ENCODE peak calls at places on chromosome 13, in five cellular contexts. Q is AG04450; J is pancreas; L is A549; X is CD4-positive, alpha-beta T cell. Y is an unnamed sample.

GRCh38 chr13:24217601-24218281 is 57.2 kb downstream of the SPATA13 start:
- DNase-seq in Q (no peak), J (peak), X (no peak), L (no peak), Y (no peak)

GRCh38 chr13:40292108-40292507 is 374.3 kb downstream of the FOXO1 start:
- DNase-seq in X (no peak), Q (no peak), J (no peak), L (no peak), Y (no peak)

GRCh38 chr13:65724261-65724660 is 1505.9 kb downstream of the PCDH9 start:
- DNase-seq in X (no peak), Q (no peak), L (no peak), J (no peak), Y (no peak)

GRCh38 chr13:76974618-76974975 is 17.3 kb upstream of the CLN5 start:
- DNase-seq in X (no peak), L (no peak), J (no peak), Q (no peak), Y (no peak)

GRCh38 chr13:43782686-43783085 is 4.1 kb downstream of the ENOX1 start:
- DNase-seq in J (no peak), Q (no peak), L (no peak), X (no peak), Y (no peak)

GRCh38 chr13:40153516-40153915 is 498.1 kb downstream of the COG6 start:
- DNase-seq in X (peak), L (no peak), J (no peak), Q (no peak), Y (no peak)

GRCh38 chr13:73194310-73194709 is 135.5 kb downstream of the KLF5 start:
- DNase-seq in J (no peak), L (no peak), X (no peak), Q (no peak), Y (no peak)

GRCh38 chr13:97911311-97912138 is 42.0 kb upstream of the IPO5 start:
- DNase-seq in L (peak), J (peak), X (no peak), Q (no peak), Y (peak)

GRCh38 chr13:93771782-93772181 is 545.2 kb downstream of the GPC6 start:
- DNase-seq in Q (no peak), L (no peak), J (no peak), X (no peak), Y (peak)

GRCh38 chr13:41565221-41565620 is 107.9 kb downstream of the RGCC start:
- DNase-seq in L (no peak), Q (peak), X (no peak), J (no peak), Y (peak)

GRCh38 chr13:28239374-28239773 is 101.0 kb downstream of the PAN3 start:
- DNase-seq in X (no peak), L (no peak), J (no peak), Q (no peak), Y (no peak)

GRCh38 chr13:104597554-104598240 is 1531.5 kb upstream of the SLC10A2 start:
- DNase-seq in L (no peak), Q (no peak), X (no peak), J (no peak), Y (no peak)

GRCh38 chr13:42363941-42364612 is 92.1 kb downstream of the AKAP11 start:
- DNase-seq in Q (no peak), J (no peak), X (no peak), L (peak), Y (peak)

GRCh38 chr13:21074601-21075302 is 13.4 kb upstream of the LATS2 start:
- DNase-seq in L (no peak), J (no peak), X (no peak), Q (no peak), Y (no peak)

GRCh38 chr13:31940076-31940475 is 91.5 kb upstream of the FRY start:
- DNase-seq in L (no peak), Q (no peak), X (no peak), J (no peak), Y (no peak)

GRCh38 chr13:97659602-97660001 is 225.6 kb downstream of the RAP2A start:
- DNase-seq in L (no peak), Q (peak), X (no peak), J (no peak), Y (no peak)

GRCh38 chr13:93248627-93249047 is 22.0 kb downstream of the GPC6 start:
- DNase-seq in X (no peak), L (no peak), J (peak), Q (no peak), Y (no peak)

GRCh38 chr13:39767791-39768564 is 112.5 kb downstream of the COG6 start:
- DNase-seq in L (no peak), J (no peak), X (no peak), Q (no peak), Y (no peak)

GRCh38 chr13:46173656-46174055 is 8.3 kb downstream of the LCP1 start:
- DNase-seq in X (no peak), Q (no peak), J (no peak), L (no peak), Y (no peak)

GRCh38 chr13:74681891-74682290 is 547.7 kb upstream of the KLF12 start:
- DNase-seq in J (no peak), Q (no peak), L (no peak), X (no peak), Y (no peak)

GRCh38 chr13:73934771-73935170 is 199.4 kb downstream of the KLF12 start:
- DNase-seq in Q (no peak), L (no peak), J (no peak), X (no peak), Y (no peak)

GRCh38 chr13:80737513-80737912 is 396.6 kb upstream of the SPRY2 start:
- DNase-seq in Q (no peak), J (no peak), L (no peak), X (no peak), Y (no peak)

GRCh38 chr13:45368571-45368970 is 27.6 kb upstream of the TPT1 start:
- DNase-seq in J (no peak), L (no peak), X (no peak), Q (no peak), Y (peak)

GRCh38 chr13:100789481-100789880 is 114.9 kb upstream of the TMTC4 start:
- DNase-seq in Q (no peak), X (no peak), J (no peak), L (no peak), Y (no peak)

GRCh38 chr13:23558675-23559536 is 11.3 kb upstream of the TNFRSF19 start:
- DNase-seq in J (no peak), Q (peak), X (no peak), L (peak), Y (peak)

GRCh38 chr13:48235100-48235813 is 2.3 kb downstream of the ITM2B start:
- DNase-seq in J (peak), Q (no peak), L (no peak), X (no peak), Y (peak)

GRCh38 chr13:24680258-24680920 is at the start of gene ATP12A:
- DNase-seq in Q (no peak), J (peak), X (peak), L (no peak), Y (no peak)

GRCh38 chr13:113490496-113491417 is at the start of gene DCUN1D2:
- DNase-seq in X (peak), Q (peak), J (peak), L (peak), Y (peak)
- H3K27ac ChIP-seq in X (peak), Q (peak), J (peak), L (peak), Y (peak)

GRCh38 chr13:36395280-36395679 is 37.0 kb upstream of the CCNA1 start:
- DNase-seq in L (peak), Q (peak), J (no peak), X (no peak), Y (peak)
- TF ChIP-seq CTCF in L (peak), Q (peak), J (peak), X (no peak), Y (peak)

GRCh38 chr13:106532111-106532929 is 3.1 kb downstream of the EFNB2 start:
- DNase-seq in J (no peak), X (no peak), Q (no peak), L (no peak), Y (peak)
- H3K27ac ChIP-seq in J (no peak), X (no peak), Q (peak), L (no peak), Y (peak)

GRCh38 chr13:27161423-27161822 is 10.2 kb downstream of the USP12 start:
- DNase-seq in L (no peak), X (no peak), J (no peak), Q (no peak), Y (no peak)
- TF ChIP-seq CTCF in L (no peak), X (no peak), J (no peak), Q (no peak), Y (no peak)

GRCh38 chr13:99065250-99066015 is 87.6 kb upstream of the DOCK9 start:
- DNase-seq in L (no peak), Q (no peak), J (no peak), X (no peak), Y (no peak)
- H3K27ac ChIP-seq in L (no peak), Q (no peak), J (no peak), X (no peak), Y (no peak)

GRCh38 chr13:98942485-98942884 is 35.4 kb downstream of the DOCK9 start:
- DNase-seq in L (no peak), X (no peak), J (no peak), Q (no peak), Y (peak)

GRCh38 chr13:98945863-98946605 is 31.8 kb downstream of the DOCK9 start:
- DNase-seq in J (no peak), X (no peak), L (no peak), Q (no peak), Y (no peak)

GRCh38 chr13:98942997-98943396 is 34.9 kb downstream of the DOCK9 start:
- DNase-seq in J (no peak), L (no peak), X (no peak), Q (no peak), Y (no peak)

GRCh38 chr13:98941536-98941935 is 36.3 kb downstream of the DOCK9 start:
- DNase-seq in Q (no peak), L (no peak), X (no peak), J (no peak), Y (no peak)

GRCh38 chr13:98944336-98944735 is 33.5 kb downstream of the DOCK9 start:
- DNase-seq in J (no peak), X (no peak), L (no peak), Q (no peak), Y (no peak)
- TF ChIP-seq CTCF in J (no peak), X (no peak), L (no peak), Q (no peak), Y (no peak)

Y was measured in foreskin keratinocyte.